ENCODE peak calls at places on chromosomes 4 and X, in seven cellular contexts. O, B, X, J, Q, G and C are unnamed samples. For H3K9me3, the result is how much of the 10 kb centered on the place peaks cover.

GRCh38 chr4:184312126-184312525 is 94.5 kb upstream of the ENPP6 start:
- DNase-seq in Q (no peak), G (no peak), J (no peak), O (no peak), B (no peak), X (no peak), C (no peak)

GRCh38 chr4:185786422-185786821 is 25.6 kb downstream of the SORBS2 start:
- DNase-seq in Q (no peak), B (no peak), X (no peak), O (no peak), G (no peak), J (no peak), C (no peak)

GRCh38 chr4:149823770-149824221 is 8.2 kb upstream of the IQCM start:
- DNase-seq in G (no peak), J (peak), Q (no peak), X (no peak), O (no peak), B (no peak), C (peak)

GRCh38 chr4:27684501-27685077 is 823.9 kb downstream of the STIM2 start:
- DNase-seq in O (no peak), J (peak), B (no peak), X (peak), G (peak), Q (no peak), C (peak)

GRCh38 chr4:145709336-145709735 is 29.4 kb downstream of the C4orf51 start:
- DNase-seq in B (no peak), Q (no peak), G (no peak), O (no peak), J (no peak), X (no peak), C (peak)

GRCh38 chr4:40553995-40554394 is 75.7 kb downstream of the RBM47 start:
- DNase-seq in J (no peak), O (no peak), G (no peak), Q (no peak), X (no peak), B (no peak), C (no peak)

GRCh38 chr4:142817442-142817841 is 28.7 kb downstream of the INPP4B start:
- DNase-seq in O (no peak), J (peak), Q (peak), G (no peak), X (no peak), B (no peak), C (no peak)

GRCh38 chrX:70133303-70134115 is at the start of gene IGBP1:
- DNase-seq in G (peak), B (peak), X (peak), O (peak), J (peak), Q (peak), C (peak)

GRCh38 chr4:102318526-102318925 is 26.8 kb downstream of the SLC39A8 start:
- DNase-seq in X (no peak), Q (no peak), G (no peak), O (no peak), B (no peak), J (no peak), C (peak)

DNA sequence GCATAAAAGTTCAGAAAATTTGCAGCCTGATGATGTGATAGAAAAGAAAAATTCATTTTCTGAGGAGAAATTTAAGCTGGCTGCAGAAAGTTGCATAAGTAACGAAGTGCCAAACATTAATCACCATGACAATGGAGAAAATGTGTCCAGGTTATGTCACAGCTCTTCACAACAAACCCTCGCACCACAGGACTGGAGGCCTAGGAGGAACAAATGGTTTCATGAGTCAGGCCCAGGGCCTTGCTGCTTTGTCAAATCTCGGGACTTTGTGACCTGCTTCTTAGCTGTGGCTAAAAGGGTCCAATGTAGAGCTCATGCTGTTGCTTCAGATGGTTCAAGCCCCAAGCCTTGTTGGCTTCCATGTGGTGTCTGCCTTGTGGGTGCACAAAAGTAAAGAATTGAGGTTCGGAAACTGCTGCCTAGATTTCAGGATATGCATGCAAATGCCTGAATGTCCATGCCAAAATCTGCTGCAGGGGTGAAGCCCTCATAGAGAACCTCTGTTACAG is 527.4 kb downstream of the SH3BGRL start:
- DNase-seq in J (no peak), O (no peak), X (no peak), G (no peak), B (no peak), Q (no peak), C (no peak)
- H3K9me3 ChIP-seq in J (under half), O (under half), X (under half), G (under half), B (under half), Q (under half), C (under half)

GRCh38 chrX:9948406-9948805 is 18.8 kb upstream of the CLDN34 start:
- DNase-seq in X (no peak), G (no peak), Q (no peak), B (no peak), O (no peak), J (peak), C (no peak)
- H3K9me3 ChIP-seq in X (under half), G (under half), Q (under half), B (under half), O (under half), J (under half), C (under half)

DNA sequence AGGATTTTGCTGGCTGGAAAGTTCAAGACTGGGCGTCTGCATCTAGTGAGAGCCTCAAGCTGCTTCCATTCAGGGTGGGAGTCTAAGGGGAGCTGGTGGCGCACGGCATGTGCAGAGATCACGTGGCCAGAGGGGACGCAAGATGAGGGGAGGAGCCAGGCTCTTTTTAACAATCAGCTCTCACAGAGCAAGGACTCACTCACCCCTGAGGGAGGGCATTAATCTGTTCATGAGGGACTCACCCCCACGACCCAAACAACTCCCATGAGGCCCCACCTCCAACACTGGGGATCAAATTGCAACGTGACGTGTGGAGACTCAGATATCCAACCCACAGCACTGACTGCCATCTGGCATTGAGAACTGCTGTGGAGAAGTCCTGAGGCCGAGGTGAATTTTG is 5.5 kb downstream of the ZFP92 start:
- DNase-seq in B (no peak), G (peak), X (no peak), O (no peak), J (no peak), Q (no peak), C (no peak)
- H3K9me3 ChIP-seq in B (under half), G (under half), X (under half), O (under half), J (under half), Q (under half), C (under half)

GRCh38 chr4:8061145-8061544 is 97.5 kb downstream of the ABLIM2 start:
- DNase-seq in Q (no peak), G (no peak), X (no peak), O (no peak), J (no peak), B (no peak), C (no peak)

GRCh38 chr4:8061573-8061972 is 97.0 kb downstream of the ABLIM2 start:
- DNase-seq in J (no peak), B (no peak), Q (no peak), O (no peak), X (no peak), G (no peak), C (no peak)

GRCh38 chr4:8063974-8064563 is 94.5 kb downstream of the ABLIM2 start:
- DNase-seq in J (no peak), O (no peak), X (no peak), G (no peak), B (no peak), Q (no peak), C (no peak)

GRCh38 chr4:8058031-8058479 is 100.6 kb downstream of the ABLIM2 start:
- DNase-seq in X (no peak), B (no peak), J (no peak), O (no peak), G (no peak), Q (no peak), C (no peak)

DNA sequence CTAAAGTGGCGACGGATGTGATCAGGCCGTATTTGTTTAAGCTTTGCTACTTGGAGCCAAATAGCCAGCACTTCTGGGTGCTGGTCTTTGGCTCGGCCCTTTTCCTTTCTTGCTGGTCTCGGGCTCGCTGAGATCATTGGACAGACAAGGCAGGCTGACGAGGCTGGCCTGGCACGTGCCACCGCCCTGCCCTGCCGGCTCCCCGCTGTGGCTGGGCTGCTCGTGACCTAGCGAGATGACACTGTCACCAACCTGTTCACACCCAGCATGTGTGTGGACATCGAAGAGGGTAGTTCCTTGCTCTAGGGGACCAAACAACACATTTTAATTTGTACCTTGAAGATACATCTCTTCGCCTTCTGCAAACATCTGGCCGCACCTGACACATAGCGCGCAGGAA is 98.0 kb downstream of the ABLIM2 start:
- DNase-seq in B (no peak), G (no peak), Q (no peak), J (no peak), O (no peak), X (no peak), C (no peak)
- H3K9me3 ChIP-seq in B (under half), G (under half), Q (under half), J (under half), O (under half), X (under half), C (under half)